ENCODE peak calls at places on chromosome 19, in ten cellular contexts. One of them, this sample, is unnamed.

GRCh38 chr19:5292843-5293606 is 47.6 kb downstream of the PTPRS start:
- DNase-seq in bronchial epithelial cell: peak; percentile 26
- DNase-seq in fibroblast of pulmonary artery: peak; percentile 57
- DNase-seq in ascending aorta: peak; percentile 80
- DNase-seq in BJ: no peak
- DNase-seq in thoracic aorta: peak; percentile 17
- DNase-seq in mesothelial cell of epicardium: peak; percentile 74
- DNase-seq in foreskin fibroblast: peak; percentile 72
- DNase-seq in suprapubic skin: no peak
- DNase-seq in upper lobe of left lung: peak; percentile 41
- DNase-seq in this sample: peak; percentile 74

GRCh38 chr19:6668696-6669095 is 1.3 kb downstream of the TNFSF14 start:
- DNase-seq in mesothelial cell of epicardium: no peak
- DNase-seq in thoracic aorta: no peak
- DNase-seq in upper lobe of left lung: no peak
- DNase-seq in bronchial epithelial cell: no peak
- DNase-seq in ascending aorta: no peak
- DNase-seq in foreskin fibroblast: no peak
- DNase-seq in suprapubic skin: no peak
- DNase-seq in BJ: no peak
- DNase-seq in fibroblast of pulmonary artery: no peak
- DNase-seq in this sample: no peak

GRCh38 chr19:13861392-13861713 is 15.6 kb upstream of the NANOS3 start:
- DNase-seq in suprapubic skin: no peak
- DNase-seq in mesothelial cell of epicardium: no peak
- DNase-seq in fibroblast of pulmonary artery: no peak
- DNase-seq in BJ: no peak
- DNase-seq in thoracic aorta: no peak
- DNase-seq in ascending aorta: no peak
- DNase-seq in upper lobe of left lung: no peak
- DNase-seq in bronchial epithelial cell: no peak
- DNase-seq in foreskin fibroblast: no peak
- DNase-seq in this sample: no peak

GRCh38 chr19:33302175-33302973 is at the start of gene CEBPA:
- DNase-seq in suprapubic skin: no peak
- DNase-seq in bronchial epithelial cell: peak; percentile 59
- DNase-seq in foreskin fibroblast: peak; percentile 81
- DNase-seq in fibroblast of pulmonary artery: peak; percentile 77
- DNase-seq in thoracic aorta: no peak
- DNase-seq in mesothelial cell of epicardium: peak; percentile 85
- DNase-seq in upper lobe of left lung: peak; percentile 94
- DNase-seq in BJ: no peak
- DNase-seq in ascending aorta: peak; percentile 83
- DNase-seq in this sample: peak; percentile 34

GRCh38 chr19:17579523-17580244 is 24.2 kb downstream of the COLGALT1 start:
- DNase-seq in upper lobe of left lung: peak; percentile 49
- DNase-seq in thoracic aorta: no peak
- DNase-seq in suprapubic skin: no peak
- DNase-seq in mesothelial cell of epicardium: no peak
- DNase-seq in bronchial epithelial cell: peak; percentile 44
- DNase-seq in fibroblast of pulmonary artery: peak; percentile 67
- DNase-seq in ascending aorta: no peak
- DNase-seq in foreskin fibroblast: peak; percentile 36
- DNase-seq in BJ: no peak
- DNase-seq in this sample: peak; percentile 23

GRCh38 chr19:39296055-39296645 is at the start of gene IFNL1:
- DNase-seq in fibroblast of pulmonary artery: no peak
- DNase-seq in ascending aorta: peak; percentile 52
- DNase-seq in BJ: no peak
- DNase-seq in foreskin fibroblast: no peak
- DNase-seq in thoracic aorta: no peak
- DNase-seq in upper lobe of left lung: peak; percentile 72
- DNase-seq in suprapubic skin: peak; percentile 56
- DNase-seq in bronchial epithelial cell: no peak
- DNase-seq in mesothelial cell of epicardium: no peak
- DNase-seq in this sample: no peak

GRCh38 chr19:42010245-42011126 is 16.5 kb upstream of the ATP1A3 start:
- DNase-seq in bronchial epithelial cell: no peak
- DNase-seq in suprapubic skin: no peak
- DNase-seq in fibroblast of pulmonary artery: peak; percentile 45
- DNase-seq in upper lobe of left lung: no peak
- DNase-seq in thoracic aorta: no peak
- DNase-seq in foreskin fibroblast: no peak
- DNase-seq in mesothelial cell of epicardium: no peak
- DNase-seq in BJ: no peak
- DNase-seq in ascending aorta: no peak
- DNase-seq in this sample: no peak

GRCh38 chr19:17602872-17603552 is 47.6 kb downstream of the COLGALT1 start:
- DNase-seq in bronchial epithelial cell: no peak
- DNase-seq in mesothelial cell of epicardium: no peak
- DNase-seq in fibroblast of pulmonary artery: no peak
- DNase-seq in foreskin fibroblast: no peak
- DNase-seq in thoracic aorta: no peak
- DNase-seq in ascending aorta: no peak
- DNase-seq in suprapubic skin: no peak
- DNase-seq in BJ: no peak
- DNase-seq in upper lobe of left lung: no peak
- DNase-seq in this sample: no peak

GRCh38 chr19:18417250-18418033 is 1.8 kb upstream of the SSBP4 start:
- DNase-seq in bronchial epithelial cell: no peak
- DNase-seq in ascending aorta: peak; percentile 87
- DNase-seq in foreskin fibroblast: peak; percentile 85
- DNase-seq in upper lobe of left lung: peak; percentile 82
- DNase-seq in mesothelial cell of epicardium: peak; percentile 82
- DNase-seq in fibroblast of pulmonary artery: peak; percentile 90
- DNase-seq in BJ: no peak
- DNase-seq in thoracic aorta: no peak
- DNase-seq in suprapubic skin: peak; percentile 88
- DNase-seq in this sample: peak; percentile 65

GRCh38 chr19:41265376-41266153 is 1.4 kb downstream of the HNRNPUL1 start:
- DNase-seq in BJ: no peak
- DNase-seq in bronchial epithelial cell: peak; percentile 8
- DNase-seq in suprapubic skin: no peak
- DNase-seq in ascending aorta: no peak
- DNase-seq in foreskin fibroblast: peak; percentile 8
- DNase-seq in mesothelial cell of epicardium: peak; percentile 42
- DNase-seq in fibroblast of pulmonary artery: peak; percentile 26
- DNase-seq in upper lobe of left lung: peak; percentile 53
- DNase-seq in thoracic aorta: no peak
- DNase-seq in this sample: no peak

GRCh38 chr19:39941615-39942507 is 7.4 kb upstream of the FCGBP start:
- DNase-seq in ascending aorta: no peak
- DNase-seq in BJ: no peak
- DNase-seq in bronchial epithelial cell: peak; percentile 33
- DNase-seq in foreskin fibroblast: no peak
- DNase-seq in fibroblast of pulmonary artery: peak; percentile 42
- DNase-seq in suprapubic skin: no peak
- DNase-seq in upper lobe of left lung: peak; percentile 71
- DNase-seq in thoracic aorta: no peak
- DNase-seq in mesothelial cell of epicardium: no peak
- DNase-seq in this sample: no peak

DNA sequence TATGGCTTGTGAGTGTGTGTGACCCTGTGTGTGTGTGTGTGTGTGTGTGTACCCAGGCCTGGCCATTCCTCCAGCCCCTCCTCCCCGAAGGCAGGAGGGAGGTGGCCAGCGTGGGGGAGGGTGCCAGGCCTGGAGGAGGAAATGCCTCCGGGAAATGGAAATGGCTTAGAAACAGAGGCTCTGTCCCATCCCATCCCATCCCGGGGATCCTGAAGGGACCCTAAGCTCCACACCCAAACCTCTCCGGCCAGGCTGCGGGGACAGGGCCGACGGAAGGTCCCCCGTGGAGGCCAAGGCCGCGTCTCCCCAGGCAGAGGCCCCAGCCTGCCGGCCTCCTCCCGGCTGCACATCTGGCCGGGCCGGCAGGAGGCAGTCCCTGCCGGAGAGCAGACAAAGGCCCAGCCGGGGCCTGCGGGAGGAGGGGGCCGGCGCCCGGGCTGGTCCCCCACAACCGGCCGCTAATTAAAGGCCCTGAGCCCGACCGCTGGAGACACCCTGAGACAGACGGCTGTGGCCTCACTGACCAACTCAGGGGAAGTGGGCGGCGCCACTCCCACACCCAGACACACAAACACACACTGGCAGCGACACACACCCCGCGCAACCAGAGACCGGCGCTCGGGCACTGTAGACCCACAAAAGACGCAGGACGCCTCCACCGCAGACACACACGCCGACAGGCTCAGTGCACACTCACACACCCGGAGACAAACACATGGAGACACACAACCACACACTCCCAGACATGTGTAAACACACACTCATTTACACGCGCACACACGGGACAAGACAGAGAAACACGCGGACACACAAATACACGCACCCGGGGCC is 1.1 kb downstream of the ADAMTS10 start:
- DNase-seq in ascending aorta: peak; percentile 87
- DNase-seq in suprapubic skin: no peak
- DNase-seq in BJ: no peak
- DNase-seq in bronchial epithelial cell: no peak
- DNase-seq in upper lobe of left lung: peak; percentile 36
- DNase-seq in thoracic aorta: peak; percentile 51
- DNase-seq in fibroblast of pulmonary artery: peak; percentile 71
- DNase-seq in foreskin fibroblast: peak; percentile 51
- DNase-seq in mesothelial cell of epicardium: peak; percentile 58
- DNase-seq in this sample: peak; percentile 6
- TF ChIP-seq CTCF in ascending aorta: peak; percentile 35
- TF ChIP-seq CTCF in suprapubic skin: no peak
- TF ChIP-seq CTCF in BJ: peak; percentile 49
- TF ChIP-seq CTCF in bronchial epithelial cell: no peak
- TF ChIP-seq CTCF in upper lobe of left lung: no peak
- TF ChIP-seq CTCF in thoracic aorta: peak; percentile 38
- TF ChIP-seq CTCF in fibroblast of pulmonary artery: peak; percentile 18
- TF ChIP-seq CTCF in foreskin fibroblast: peak; percentile 27
- TF ChIP-seq CTCF in mesothelial cell of epicardium: no peak
- TF ChIP-seq CTCF in this sample: peak; percentile 28

DNA sequence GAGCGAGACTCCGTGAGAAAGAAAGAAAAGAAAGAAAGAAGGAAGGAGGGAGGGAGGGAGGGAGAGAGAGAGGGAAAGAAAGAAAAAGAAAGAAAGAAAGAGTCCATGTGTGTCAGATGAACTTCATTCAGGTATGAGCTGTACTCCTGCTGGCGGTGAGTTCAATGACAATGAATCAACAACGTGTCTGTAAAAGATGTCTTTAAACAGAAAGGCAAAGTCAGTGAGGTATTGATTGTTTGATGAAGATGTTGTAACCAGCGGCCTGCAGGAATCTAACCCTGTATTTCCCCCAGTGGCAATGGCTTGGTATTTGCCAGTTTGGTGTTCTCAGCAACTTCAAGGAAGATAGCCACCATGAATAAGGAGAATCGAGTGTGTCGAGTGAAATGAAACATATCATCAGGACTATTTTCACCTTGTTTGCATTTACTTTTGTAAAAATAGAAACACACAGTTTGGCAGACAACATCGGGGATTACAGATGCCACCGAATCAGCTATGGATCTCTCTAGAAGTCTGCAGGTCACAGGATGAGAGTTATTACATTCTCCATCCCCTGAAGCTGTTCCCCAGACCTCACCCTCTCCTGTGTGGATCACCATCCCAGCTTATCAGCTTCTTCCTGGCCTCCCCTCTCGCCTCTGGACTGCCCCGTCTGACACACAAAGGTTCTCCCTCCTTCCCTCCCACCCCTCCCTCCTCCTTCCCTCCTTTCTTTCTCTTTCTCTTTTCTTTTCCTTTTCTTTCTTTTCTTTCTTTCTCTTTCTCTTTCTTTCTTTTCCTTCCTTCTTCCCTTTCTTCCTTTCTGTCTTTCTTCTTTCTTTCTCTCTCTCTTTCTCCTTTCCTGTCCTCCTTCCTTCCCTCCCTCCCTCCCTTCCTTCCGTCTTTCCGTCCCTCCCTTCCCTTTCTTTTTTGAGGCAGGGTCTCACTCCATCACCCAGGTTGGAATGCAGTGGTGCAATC is 8.2 kb upstream of the SBK3 start:
- DNase-seq in bronchial epithelial cell: peak; percentile 53
- DNase-seq in mesothelial cell of epicardium: no peak
- DNase-seq in foreskin fibroblast: no peak
- DNase-seq in fibroblast of pulmonary artery: no peak
- DNase-seq in BJ: no peak
- DNase-seq in upper lobe of left lung: no peak
- DNase-seq in ascending aorta: no peak
- DNase-seq in suprapubic skin: no peak
- DNase-seq in thoracic aorta: no peak
- DNase-seq in this sample: no peak
- TF ChIP-seq CTCF in bronchial epithelial cell: no peak
- TF ChIP-seq CTCF in mesothelial cell of epicardium: no peak
- TF ChIP-seq CTCF in foreskin fibroblast: no peak
- TF ChIP-seq CTCF in fibroblast of pulmonary artery: no peak
- TF ChIP-seq CTCF in BJ: no peak
- TF ChIP-seq CTCF in upper lobe of left lung: no peak
- TF ChIP-seq CTCF in ascending aorta: no peak
- TF ChIP-seq CTCF in suprapubic skin: no peak
- TF ChIP-seq CTCF in thoracic aorta: no peak
- TF ChIP-seq CTCF in this sample: peak; percentile 16

GRCh38 chr19:3575260-3575741 is 2.6 kb downstream of the HMG20B start:
- DNase-seq in fibroblast of pulmonary artery: peak; percentile 39
- DNase-seq in bronchial epithelial cell: no peak
- DNase-seq in BJ: no peak
- DNase-seq in foreskin fibroblast: no peak
- DNase-seq in suprapubic skin: no peak
- DNase-seq in mesothelial cell of epicardium: no peak
- DNase-seq in thoracic aorta: no peak
- DNase-seq in upper lobe of left lung: no peak
- DNase-seq in ascending aorta: no peak
- DNase-seq in this sample: no peak
- TF ChIP-seq CTCF in fibroblast of pulmonary artery: peak; percentile 20
- TF ChIP-seq CTCF in bronchial epithelial cell: peak; percentile 33
- TF ChIP-seq CTCF in BJ: peak; percentile 23
- TF ChIP-seq CTCF in foreskin fibroblast: peak; percentile 16
- TF ChIP-seq CTCF in suprapubic skin: no peak
- TF ChIP-seq CTCF in mesothelial cell of epicardium: no peak
- TF ChIP-seq CTCF in thoracic aorta: no peak
- TF ChIP-seq CTCF in upper lobe of left lung: no peak
- TF ChIP-seq CTCF in ascending aorta: no peak
- TF ChIP-seq CTCF in this sample: peak; percentile 54

DNA sequence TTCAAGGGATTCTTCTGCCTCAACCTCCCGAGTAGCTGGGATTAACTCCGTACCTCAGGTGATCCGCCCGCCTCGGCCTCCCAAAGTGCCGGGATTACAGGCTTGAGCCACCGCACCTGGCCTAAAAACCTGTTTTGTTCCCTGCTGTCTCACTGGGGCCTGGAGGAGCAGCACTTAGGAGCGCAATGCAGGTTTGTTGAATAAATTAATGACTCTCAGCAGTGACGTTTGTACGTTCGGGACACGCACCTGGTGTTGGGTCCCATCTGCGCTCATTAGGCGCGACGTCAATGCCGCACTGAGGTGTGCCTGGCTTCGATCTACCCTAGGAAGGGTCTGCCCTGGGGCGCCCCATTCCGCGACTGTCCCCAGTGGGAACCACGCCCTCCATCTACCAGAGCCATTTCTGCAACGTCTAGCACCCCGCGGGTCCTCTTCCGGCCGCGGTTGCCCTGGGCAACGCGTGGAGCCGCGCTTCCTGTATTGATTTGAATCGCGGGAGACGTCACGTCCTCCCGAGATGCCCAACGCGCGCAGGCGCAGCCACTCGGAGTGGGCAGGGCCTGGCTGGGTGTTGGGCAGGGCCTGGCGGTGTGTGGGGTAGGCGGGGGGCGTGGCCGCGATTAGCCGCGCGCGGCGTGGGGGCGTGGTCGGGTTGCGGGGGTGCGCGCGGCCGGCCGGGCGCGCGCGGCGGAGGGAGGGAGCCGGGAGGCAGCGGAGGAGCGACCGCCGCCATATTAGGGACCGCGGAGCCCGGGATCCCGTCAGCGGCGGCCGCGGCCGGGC is at the start of gene FZR1:
- DNase-seq in foreskin fibroblast: peak; percentile 98
- DNase-seq in fibroblast of pulmonary artery: peak; percentile 99
- DNase-seq in ascending aorta: peak; percentile 100
- DNase-seq in BJ: peak; percentile 87
- DNase-seq in thoracic aorta: peak; percentile 97
- DNase-seq in upper lobe of left lung: peak; percentile 100
- DNase-seq in bronchial epithelial cell: peak; percentile 92
- DNase-seq in mesothelial cell of epicardium: peak; percentile 99
- DNase-seq in suprapubic skin: peak; percentile 99
- DNase-seq in this sample: peak; percentile 99
- TF ChIP-seq CTCF in foreskin fibroblast: no peak
- TF ChIP-seq CTCF in fibroblast of pulmonary artery: peak; percentile 1
- TF ChIP-seq CTCF in ascending aorta: no peak
- TF ChIP-seq CTCF in BJ: peak; percentile 22
- TF ChIP-seq CTCF in thoracic aorta: no peak
- TF ChIP-seq CTCF in upper lobe of left lung: no peak
- TF ChIP-seq CTCF in bronchial epithelial cell: no peak
- TF ChIP-seq CTCF in mesothelial cell of epicardium: no peak
- TF ChIP-seq CTCF in suprapubic skin: no peak
- TF ChIP-seq CTCF in this sample: peak; percentile 33